ENCODE peak calls at places on chromosomes 3 and 15, in four cellular contexts. T is K562, S is HepG2, Z is WTC11. K is an unnamed sample.

GRCh38 chr15:67855842-67856241 is 16.0 kb upstream of the RNU6-1 start:
- DNase-seq in T (no peak), S (no peak), Z (no peak), K (no peak)

GRCh38 chr15:67827561-67828378 is 2.5 kb downstream of the SKOR1 start:
- DNase-seq in T (no peak), S (no peak), Z (peak), K (no peak)

GRCh38 chr15:60660290-60661051 is 181.5 kb upstream of the ICE2 start:
- DNase-seq in T (no peak), S (no peak), Z (no peak), K (no peak)

GRCh38 chr15:63086271-63086670 is 35.4 kb upstream of the LACTB start:
- DNase-seq in T (no peak), S (no peak), Z (no peak), K (no peak)

GRCh38 chr3:186361612-186362408 is at the start of gene DGKG:
- DNase-seq in T (no peak), S (no peak), Z (peak), K (peak)

GRCh38 chr3:188627652-188628051 is 473.7 kb downstream of the LPP start:
- DNase-seq in T (no peak), S (no peak), Z (no peak), K (no peak)

GRCh38 chr3:118587037-118587741 is 447.5 kb downstream of the IGSF11 start:
- DNase-seq in T (no peak), S (no peak), Z (no peak), K (no peak)

GRCh38 chr3:120348065-120348980 is 831 bp downstream of the LRRC58 start:
- DNase-seq in T (no peak), S (peak), Z (peak), K (no peak)

GRCh38 chr15:23074684-23075083 is 35.3 kb upstream of the TUBGCP5 start:
- DNase-seq in T (no peak), S (no peak), Z (no peak), K (no peak)

GRCh38 chr3:195084746-195085145 is 186.2 kb downstream of the XXYLT1 start:
- DNase-seq in T (no peak), S (no peak), Z (no peak), K (no peak)

GRCh38 chr3:41653575-41654239 is 308.2 kb downstream of the ULK4 start:
- DNase-seq in T (no peak), S (no peak), Z (no peak), K (no peak)

GRCh38 chr3:176510097-176510496 is 687.2 kb downstream of the TBL1XR1 start:
- DNase-seq in T (no peak), S (no peak), Z (no peak), K (no peak)

GRCh38 chr3:61778095-61778494 is 216.7 kb downstream of the PTPRG start:
- DNase-seq in T (peak), S (peak), Z (no peak), K (no peak)

GRCh38 chr3:115623414-115623868 is at the start of gene GAP43:
- DNase-seq in T (no peak), S (peak), Z (peak), K (peak)

GRCh38 chr3:55797084-55797483 is 310.0 kb upstream of the WNT5A start:
- DNase-seq in T (no peak), S (no peak), Z (no peak), K (no peak)

GRCh38 chr3:46882377-46883015 is 5.0 kb downstream of the PTH1R start:
- DNase-seq in T (peak), S (no peak), Z (peak), K (peak)

GRCh38 chr15:92005154-92005553 is 151.6 kb downstream of the SLCO3A1 start:
- DNase-seq in T (no peak), S (no peak), Z (no peak), K (no peak)

GRCh38 chr3:86967062-86967461 is 23.9 kb downstream of the VGLL3 start:
- DNase-seq in T (no peak), S (no peak), Z (no peak), K (no peak)

GRCh38 chr15:49135342-49135857 is 20.0 kb downstream of the COPS2 start:
- DNase-seq in T (no peak), S (no peak), Z (no peak), K (no peak)

GRCh38 chr15:64901141-64901540 is 10.6 kb upstream of the ANKDD1A start:
- DNase-seq in T (no peak), S (no peak), Z (no peak), K (no peak)

GRCh38 chr15:44812029-44812517 is 75.7 kb downstream of the TRIM69 start:
- DNase-seq in T (no peak), S (peak), Z (no peak), K (no peak)

GRCh38 chr3:70256566-70256965 is 55.9 kb downstream of the MDFIC2 start:
- DNase-seq in T (no peak), S (no peak), Z (no peak), K (peak)

GRCh38 chr3:130649061-130649654 is 97.5 kb downstream of the PIK3R4 start:
- DNase-seq in T (no peak), S (no peak), Z (no peak), K (no peak)

GRCh38 chr3:148797822-148798221 is 29.8 kb upstream of the CPB1 start:
- DNase-seq in T (no peak), S (no peak), Z (no peak), K (no peak)

GRCh38 chr3:80771085-80771484 is 990.4 kb downstream of the GBE1 start:
- DNase-seq in T (peak), S (no peak), Z (no peak), K (peak)

GRCh38 chr3:38454179-38454883 is 641 bp downstream of the ACVR2B start:
- DNase-seq in T (peak), S (no peak), Z (peak), K (peak)

GRCh38 chr3:122416966-122417365 is 1.1 kb upstream of the WDR5B start:
- DNase-seq in T (peak), S (no peak), Z (no peak), K (no peak)

GRCh38 chr15:90286678-90287077 is 21.2 kb downstream of the NGRN start:
- DNase-seq in T (peak), S (peak), Z (no peak), K (peak)
- TF ChIP-seq NR3C1 in T (no peak), S (no peak), Z (no peak), K (no peak)

DNA sequence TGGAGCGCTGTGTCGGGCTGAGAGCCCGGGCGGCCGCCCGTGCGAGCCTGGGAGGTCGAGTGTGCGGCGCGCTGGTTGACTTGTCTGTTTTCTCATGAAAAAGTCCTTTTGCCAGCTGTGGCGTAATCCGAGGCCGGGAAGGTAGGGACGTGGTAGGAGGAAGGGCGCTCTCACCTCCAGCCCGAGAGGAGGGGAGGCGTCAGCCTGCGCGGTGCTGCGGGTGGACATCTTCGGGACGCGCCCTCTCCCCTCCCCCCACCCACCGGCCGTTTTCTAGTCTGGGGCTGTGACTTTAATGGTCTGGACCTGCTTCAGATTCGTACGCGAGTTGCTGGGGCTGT is 573 bp downstream of the NCK1 start:
- DNase-seq in T (peak), S (peak), Z (peak), K (peak)
- TF ChIP-seq NR3C1 in T (no peak), S (no peak), Z (no peak), K (no peak)

DNA sequence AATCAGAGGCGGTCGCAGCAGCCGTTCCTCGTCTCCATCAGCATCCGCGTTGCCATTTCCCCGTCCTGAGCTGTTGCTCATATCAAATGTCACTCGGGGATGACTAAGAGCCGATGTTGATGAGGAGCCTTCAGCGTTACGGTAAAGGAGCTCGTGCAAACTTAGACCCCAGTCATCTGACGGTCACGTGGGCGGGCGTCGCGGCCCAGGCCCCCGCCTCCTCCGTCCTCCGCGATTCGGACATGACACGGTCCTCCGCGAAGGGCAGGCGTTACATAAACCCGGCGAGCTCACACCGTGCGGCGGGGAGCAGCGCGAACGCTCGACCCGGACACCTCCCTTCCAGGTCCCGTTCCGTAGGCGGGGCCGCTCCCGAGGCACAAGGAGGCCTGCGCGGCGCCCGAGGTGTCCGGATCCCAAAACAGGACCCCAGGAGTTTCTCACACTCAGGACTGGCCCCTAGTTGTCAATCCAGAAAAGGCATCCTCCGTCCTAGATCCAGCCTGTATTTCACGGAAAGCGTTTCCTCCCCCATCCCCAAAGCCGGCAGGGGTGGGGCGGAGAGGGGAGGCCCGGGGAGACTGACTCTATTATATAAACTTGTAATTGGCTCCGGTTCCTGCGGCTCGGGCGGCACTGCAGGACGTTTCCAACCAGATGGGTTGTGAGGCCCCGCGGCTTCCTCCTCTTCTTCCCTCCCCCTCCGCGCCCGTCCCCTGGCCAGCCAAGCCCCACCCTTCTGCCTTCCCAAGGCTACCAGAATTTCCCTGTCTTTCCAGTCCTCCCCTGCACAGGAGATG is 100.0 kb upstream of the IGF1R start:
- DNase-seq in T (no peak), S (no peak), Z (peak), K (peak)
- TF ChIP-seq NR3C1 in T (no peak), S (no peak), Z (no peak), K (no peak)

GRCh38 chr3:98768961-98769360 is 5.8 kb downstream of the ST3GAL6 start:
- DNase-seq in T (no peak), S (no peak), Z (no peak), K (no peak)

GRCh38 chr3:98769436-98769835 is 6.3 kb downstream of the ST3GAL6 start:
- DNase-seq in T (no peak), S (no peak), Z (no peak), K (no peak)

GRCh38 chr3:98772022-98772421 is 8.9 kb downstream of the ST3GAL6 start:
- DNase-seq in T (peak), S (no peak), Z (no peak), K (no peak)

GRCh38 chr3:98766924-98767323 is 3.8 kb downstream of the ST3GAL6 start:
- DNase-seq in T (no peak), S (no peak), Z (no peak), K (no peak)

DNA sequence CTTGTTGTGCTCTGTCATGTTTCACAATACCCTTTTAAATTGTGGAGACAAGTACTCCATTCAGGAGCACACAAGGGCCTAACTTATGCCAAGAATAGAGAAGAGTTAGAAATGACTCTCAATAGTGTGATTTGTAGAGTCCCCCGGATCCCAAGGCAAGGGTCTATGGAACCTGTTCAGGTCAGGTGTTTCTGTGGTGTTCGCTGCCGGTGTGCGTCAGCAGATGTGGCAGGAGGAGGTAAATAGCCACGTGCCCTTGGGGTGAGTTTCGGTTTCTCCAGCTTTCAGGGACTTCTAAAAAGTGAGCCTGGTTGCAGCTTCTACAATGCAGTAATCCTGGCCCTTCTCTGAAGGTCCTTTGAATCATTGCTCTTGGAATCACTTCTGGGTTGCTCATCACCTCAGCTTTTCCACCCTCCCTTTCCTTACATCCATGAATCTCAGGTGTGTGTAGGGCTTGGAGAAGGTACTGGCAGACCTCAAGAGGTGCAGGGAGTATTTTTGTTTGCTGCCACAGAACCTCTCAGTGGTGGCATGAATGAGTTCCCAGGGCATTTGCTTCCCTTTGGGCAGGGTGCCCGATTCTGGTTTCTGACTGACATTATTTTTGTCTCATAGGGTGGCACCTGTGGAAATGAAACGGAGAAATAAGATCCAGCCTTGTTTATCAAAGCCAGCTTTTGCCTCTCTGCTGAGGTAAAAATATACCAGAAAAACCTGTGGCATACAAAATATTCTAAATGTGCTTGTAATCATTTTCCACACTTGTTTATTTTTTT is 7.3 kb downstream of the ST3GAL6 start:
- DNase-seq in T (no peak), S (no peak), Z (no peak), K (no peak)
- TF ChIP-seq NR3C1 in T (no peak), S (no peak), Z (no peak), K (no peak)

GRCh38 chr3:114176890-114177289 is 2.0 kb downstream of the DRD3 start:
- DNase-seq in T (no peak), S (no peak), Z (no peak), K (no peak)
- TF ChIP-seq NR3C1 in T (no peak), S (no peak), Z (no peak), K (no peak)

GRCh38 chr3:105593315-105593714 is 226.6 kb downstream of the ALCAM start:
- DNase-seq in T (no peak), S (no peak), Z (no peak), K (no peak)
- TF ChIP-seq NR3C1 in T (no peak), S (no peak), Z (no peak), K (no peak)

DNA sequence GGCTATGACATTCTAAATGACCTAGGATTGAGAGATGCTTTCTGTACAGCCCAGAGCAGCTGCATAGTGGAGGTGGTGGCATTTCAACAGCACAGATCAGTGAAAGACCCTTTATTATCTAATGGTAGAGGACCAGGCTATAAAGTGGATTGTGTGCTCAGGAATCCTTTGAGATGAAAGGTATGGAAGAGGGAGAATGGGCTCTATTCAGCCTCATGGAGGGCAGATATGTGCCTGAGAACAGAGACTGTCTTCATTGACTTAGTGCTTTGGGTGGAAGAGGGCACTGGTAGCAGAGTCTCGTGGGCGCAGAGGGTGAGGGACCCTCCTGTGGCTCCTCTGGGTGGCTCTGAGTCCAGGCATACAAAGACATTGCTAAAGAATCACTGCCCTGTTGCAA is 130.0 kb upstream of the SLC24A5 start:
- DNase-seq in T (no peak), S (no peak), Z (no peak), K (no peak)
- TF ChIP-seq NR3C1 in T (no peak), S (no peak), Z (no peak), K (no peak)

GRCh38 chr3:35929158-35929557 is 289.8 kb downstream of the ARPP21 start:
- DNase-seq in T (no peak), S (no peak), Z (no peak), K (no peak)
- TF ChIP-seq NR3C1 in T (no peak), S (no peak), Z (no peak), K (no peak)